ENCODE peak calls at places on chromosomes 12 and 14, in nine cellular contexts. N, Z, C, F, B, R, Q, U and V are unnamed samples.

GRCh38 chr12:49200882-49201594 is 12.2 kb upstream of the TUBA1A start:
- DNase-seq in N (no peak), Z (peak; percentile 94), B (peak; percentile 61), R (peak; percentile 94), U (no peak), C (no peak), Q (peak; percentile 65), F (no peak), V (no peak)

GRCh38 chr12:50625029-50625875 is 120.5 kb downstream of the DIP2B start:
- DNase-seq in R (no peak), U (no peak), B (no peak), F (no peak), C (no peak), Z (no peak), N (no peak), Q (peak; percentile 30), V (no peak)

GRCh38 chr12:19316420-19316819 is 122.9 kb upstream of the AEBP2 start:
- DNase-seq in Z (peak; percentile 30), B (no peak), C (no peak), F (no peak), U (no peak), Q (no peak), N (no peak), R (peak; percentile 45), V (no peak)

GRCh38 chr12:112283541-112283940 is 98.7 kb downstream of the HECTD4 start:
- DNase-seq in Z (peak; percentile 18), R (no peak), F (no peak), N (no peak), U (no peak), Q (no peak), B (no peak), C (peak; percentile 9), V (no peak)

GRCh38 chr12:122250536-122250935 is 15.8 kb downstream of the VPS33A start:
- DNase-seq in U (no peak), R (no peak), Z (no peak), N (no peak), B (no peak), Q (no peak), C (no peak), F (no peak), V (no peak)

GRCh38 chr12:117567644-117568043 is 206.2 kb upstream of the NOS1 start:
- DNase-seq in Q (peak; percentile 73), F (no peak), R (no peak), N (no peak), U (no peak), B (peak; percentile 24), Z (no peak), C (no peak), V (no peak)

GRCh38 chr12:30515351-30515750 is 180.3 kb downstream of the IPO8 start:
- DNase-seq in U (no peak), Z (peak; percentile 40), Q (no peak), F (no peak), C (no peak), N (no peak), R (peak; percentile 60), B (no peak), V (no peak)

GRCh38 chr14:24395609-24396580 is 2.9 kb upstream of the NYNRIN start:
- DNase-seq in Q (no peak), F (no peak), U (no peak), N (no peak), R (peak; percentile 25), C (no peak), Z (peak; percentile 72), B (no peak), V (no peak)

GRCh38 chr12:106736051-106736957 is 38.2 kb upstream of the RIC8B start:
- DNase-seq in F (no peak), R (no peak), Z (peak; percentile 3), B (no peak), Q (peak; percentile 30), N (no peak), U (no peak), C (no peak), V (no peak)

GRCh38 chr12:8817856-8818255 is 4.6 kb upstream of the A2ML1 start:
- DNase-seq in Z (peak; percentile 35), F (no peak), C (no peak), B (no peak), U (no peak), R (no peak), Q (no peak), N (no peak), V (no peak)

GRCh38 chr12:45725631-45726593 is 3.6 kb upstream of the ARID2 start:
- DNase-seq in Z (peak; percentile 61), C (peak; percentile 36), B (peak; percentile 40), N (no peak), U (no peak), R (peak; percentile 54), F (peak; percentile 17), Q (peak; percentile 57), V (no peak)

GRCh38 chr14:75333523-75334190 is 55.0 kb downstream of the FOS start:
- DNase-seq in Q (peak; percentile 9), R (no peak), F (no peak), Z (no peak), B (no peak), C (no peak), N (no peak), U (no peak), V (no peak)

GRCh38 chr14:100901391-100902183 is 1.9 kb downstream of the RTL1 start:
- DNase-seq in C (no peak), N (no peak), U (no peak), F (no peak), Q (no peak), Z (no peak), B (peak; percentile 10), R (no peak), V (no peak)

GRCh38 chr14:74614508-74615495 is 2.8 kb upstream of the LTBP2 start:
- DNase-seq in F (no peak), U (no peak), Q (peak; percentile 50), C (no peak), B (peak; percentile 49), Z (no peak), R (no peak), N (no peak), V (no peak)

GRCh38 chr12:49340095-49340870 is 3.3 kb upstream of the C1QL4 start:
- DNase-seq in Q (no peak), B (no peak), Z (no peak), R (no peak), F (no peak), C (no peak), U (no peak), N (no peak), V (no peak)

GRCh38 chr14:104590240-104590965 is 10.8 kb downstream of the C14orf180 start:
- DNase-seq in C (no peak), Z (peak; percentile 2), U (no peak), N (no peak), F (no peak), B (no peak), Q (no peak), R (no peak), V (no peak)
- TF ChIP-seq CTCF in C (no peak), Z (no peak), U (no peak), N (no peak), F (no peak), B (no peak), Q (no peak), R (no peak), V (no peak)

GRCh38 chr14:86574026-86574777 is 1044.3 kb downstream of the FLRT2 start:
- DNase-seq in U (no peak), F (no peak), Q (no peak), B (no peak), N (no peak), C (no peak), R (peak; percentile 59), Z (peak; percentile 47), V (no peak)
- TF ChIP-seq CTCF in U (no peak), F (no peak), Q (no peak), B (no peak), N (no peak), C (no peak), R (no peak), Z (no peak), V (no peak)

DNA sequence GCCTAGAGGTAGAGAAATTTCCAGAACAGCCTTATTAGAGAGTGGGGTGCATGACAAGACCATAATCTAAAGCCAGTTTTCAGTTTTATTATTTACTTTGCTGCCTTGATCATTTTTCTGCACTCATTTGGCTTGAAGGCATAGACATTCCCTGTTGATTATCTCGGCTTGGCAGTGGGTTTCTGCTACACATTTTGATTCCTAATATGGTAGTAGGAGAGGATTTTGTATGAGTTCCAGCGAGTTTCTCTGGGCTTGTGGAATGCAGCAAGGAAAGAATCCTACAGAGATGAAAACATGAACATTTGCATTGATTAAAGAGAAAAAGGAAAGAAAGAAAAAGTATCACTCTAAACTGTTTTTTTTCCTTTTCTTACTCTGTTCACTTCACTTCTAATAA is 281.2 kb downstream of the PAWR start:
- DNase-seq in U (no peak), R (peak; percentile 91), C (no peak), Z (peak; percentile 90), N (no peak), B (no peak), Q (no peak), F (no peak), V (no peak)
- TF ChIP-seq CTCF in U (no peak), R (no peak), C (no peak), Z (no peak), N (no peak), B (no peak), Q (no peak), F (no peak), V (no peak)

GRCh38 chr14:68474741-68475140 is 318.1 kb downstream of the ZFP36L1 start:
- DNase-seq in N (no peak), Z (no peak), F (no peak), C (no peak), B (no peak), U (no peak), R (no peak), Q (no peak), V (no peak)

GRCh38 chr14:68471029-68471963 is 321.6 kb downstream of the ZFP36L1 start:
- DNase-seq in R (no peak), B (peak; percentile 45), N (no peak), Q (peak; percentile 65), F (no peak), U (no peak), Z (no peak), C (no peak), V (no peak)

GRCh38 chr14:68471964-68472508 is 320.8 kb downstream of the ZFP36L1 start:
- DNase-seq in C (no peak), Z (no peak), N (no peak), Q (no peak), U (no peak), R (no peak), B (no peak), F (no peak), V (no peak)

GRCh38 chr14:68473794-68474193 is 319.1 kb downstream of the ZFP36L1 start:
- DNase-seq in Z (no peak), R (peak; percentile 58), Q (peak; percentile 26), B (no peak), F (no peak), U (no peak), N (no peak), C (no peak), V (no peak)

GRCh38 chr14:68473050-68473449 is 319.8 kb downstream of the ZFP36L1 start:
- DNase-seq in Q (no peak), R (no peak), B (no peak), C (no peak), U (no peak), N (no peak), Z (no peak), F (no peak), V (no peak)
- TF ChIP-seq CTCF in Q (no peak), R (no peak), B (no peak), C (no peak), U (no peak), N (no peak), Z (no peak), F (no peak), V (no peak)